ENCODE peak calls at places on chromosomes 3 and 15, in seven cellular contexts. O is RWPE2, A is endodermal cell, H is AG09309, C is endothelial cell, V is left ventricle myocardium inferior, R is GM23338. G is an unnamed sample.

GRCh38 chr3:14725564-14726420 is 50.9 kb downstream of the C3orf20 start:
- DNase-seq in C (no peak), V (peak), R (peak), O (no peak), A (peak), H (no peak), G (no peak)

GRCh38 chr3:85560088-85560790 is 601.5 kb downstream of the CADM2 start:
- DNase-seq in R (no peak), O (no peak), H (no peak), V (no peak), A (no peak), C (no peak), G (no peak)

GRCh38 chr3:157494581-157495281 is 8.5 kb downstream of the VEPH1 start:
- DNase-seq in A (no peak), V (no peak), C (no peak), R (no peak), O (no peak), H (no peak), G (no peak)

GRCh38 chr15:59170295-59170881 is 36.3 kb upstream of the LDHAL6B start:
- DNase-seq in H (peak), A (peak), V (no peak), O (peak), R (peak), C (peak), G (no peak)

GRCh38 chr15:95134306-95135100 is 903.1 kb downstream of the MCTP2 start:
- DNase-seq in A (no peak), H (no peak), C (no peak), R (no peak), O (no peak), V (no peak), G (no peak)

GRCh38 chr3:195895078-195895899 is 13.1 kb downstream of the TNK2 start:
- DNase-seq in C (peak), A (peak), V (peak), H (no peak), R (peak), O (peak), G (peak)

GRCh38 chr15:33242165-33242564 is 47.7 kb upstream of the FMN1 start:
- DNase-seq in C (peak), A (peak), H (peak), V (no peak), O (peak), R (peak), G (no peak)

GRCh38 chr3:81425198-81425868 is 336.1 kb downstream of the GBE1 start:
- DNase-seq in H (no peak), R (peak), V (no peak), O (no peak), A (peak), C (no peak), G (no peak)

GRCh38 chr15:51030649-51031316 is 63.9 kb downstream of the TNFAIP8L3 start:
- DNase-seq in R (no peak), O (no peak), H (peak), V (no peak), A (no peak), C (no peak), G (no peak)

GRCh38 chr3:111903067-111903511 is 44.0 kb downstream of the PHLDB2 start:
- DNase-seq in C (no peak), A (no peak), H (no peak), R (peak), V (no peak), O (peak), G (no peak)

GRCh38 chr15:48617619-48618018 is 27.9 kb downstream of the FBN1 start:
- DNase-seq in A (no peak), H (peak), O (no peak), C (no peak), V (peak), R (no peak), G (peak)

GRCh38 chr3:54954019-54954418 is 26.2 kb upstream of the LRTM1 start:
- DNase-seq in O (no peak), H (peak), C (no peak), A (peak), V (no peak), R (peak), G (no peak)

GRCh38 chr3:119812491-119813058 is 30.7 kb downstream of the NR1I2 start:
- DNase-seq in R (no peak), O (no peak), A (no peak), C (no peak), V (peak), H (no peak), G (no peak)

GRCh38 chr3:61559108-61559731 is 2.2 kb upstream of the PTPRG start:
- DNase-seq in R (no peak), C (peak), H (no peak), O (no peak), V (no peak), A (no peak), G (no peak)

GRCh38 chr3:66107855-66108254 is 69.1 kb upstream of the MAGI1 start:
- DNase-seq in O (no peak), R (no peak), H (peak), A (peak), C (no peak), V (no peak), G (no peak)

GRCh38 chr3:31434819-31435218 is 97.9 kb upstream of the STT3B start:
- DNase-seq in R (no peak), O (no peak), C (no peak), H (no peak), V (no peak), A (no peak), G (no peak)

GRCh38 chr15:46091860-46092450 is 457.1 kb downstream of the SQOR start:
- DNase-seq in R (peak), V (no peak), O (no peak), C (no peak), A (peak), H (no peak), G (no peak)

GRCh38 chr3:66778749-66779148 is 219.4 kb upstream of the KBTBD8 start:
- DNase-seq in H (no peak), A (no peak), C (no peak), V (no peak), R (no peak), O (no peak), G (no peak)

GRCh38 chr15:101617390-101617965 is 34.7 kb downstream of the TM2D3 start:
- DNase-seq in H (no peak), O (no peak), R (no peak), A (no peak), C (no peak), V (peak), G (no peak)

GRCh38 chr3:12483364-12483763 is 916 bp upstream of the TSEN2 start:
- DNase-seq in H (no peak), V (no peak), C (no peak), O (no peak), A (no peak), R (no peak), G (no peak)

DNA sequence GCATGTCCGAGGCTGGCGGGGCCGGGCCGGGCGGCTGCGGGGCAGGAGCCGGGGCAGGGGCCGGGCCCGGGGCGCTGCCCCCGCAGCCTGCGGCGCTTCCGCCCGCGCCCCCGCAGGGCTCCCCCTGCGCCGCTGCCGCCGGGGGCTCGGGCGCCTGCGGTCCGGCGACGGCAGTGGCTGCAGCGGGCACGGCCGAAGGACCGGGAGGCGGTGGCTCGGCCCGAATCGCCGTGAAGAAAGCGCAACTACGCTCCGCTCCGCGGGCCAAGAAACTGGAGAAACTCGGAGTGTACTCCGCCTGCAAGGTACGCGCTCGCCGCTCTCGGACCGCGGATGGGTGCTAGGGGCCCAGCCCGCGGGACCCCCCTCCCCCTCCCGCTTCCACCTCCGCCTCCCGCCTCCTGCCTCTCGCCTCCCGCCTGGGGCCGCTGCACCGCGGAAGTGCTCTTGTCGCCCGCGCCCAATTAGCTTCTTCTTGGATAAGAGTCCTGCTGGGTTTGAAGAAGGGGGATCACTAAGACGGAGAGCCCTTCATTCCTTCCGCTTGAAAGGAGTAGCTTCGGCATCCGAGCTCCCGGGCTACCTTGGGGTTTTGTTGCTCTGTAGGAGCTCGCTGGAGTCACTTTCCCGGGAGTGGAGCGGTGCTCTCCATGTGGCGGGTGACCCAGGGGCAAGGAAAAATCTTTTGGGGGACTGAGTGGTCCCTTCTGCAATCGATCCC is 390 bp downstream of the KAT2B start:
- DNase-seq in R (peak), V (peak), O (peak), H (no peak), A (peak), C (peak), G (peak)
- TF ChIP-seq CTCF in R (no peak), V (no peak), O (peak), H (no peak), A (no peak), C (no peak), G (no peak)

GRCh38 chr3:58237238-58237939 is at the start of gene ABHD6:
- DNase-seq in C (peak), O (peak), V (peak), H (peak), R (peak), A (peak), G (peak)

GRCh38 chr3:58238830-58239229 is 1.2 kb downstream of the ABHD6 start:
- DNase-seq in V (no peak), A (no peak), H (no peak), R (no peak), O (no peak), C (no peak), G (no peak)

GRCh38 chr3:58235970-58236369 is 1.6 kb upstream of the ABHD6 start:
- DNase-seq in R (no peak), O (no peak), C (no peak), A (no peak), H (no peak), V (no peak), G (no peak)

GRCh38 chr3:58236527-58237237 is 910 bp upstream of the ABHD6 start:
- DNase-seq in C (peak), H (no peak), R (peak), V (no peak), A (peak), O (no peak), G (no peak)

GRCh38 chr3:58237940-58238681 is 519 bp downstream of the ABHD6 start:
- DNase-seq in H (no peak), A (peak), O (peak), V (peak), C (peak), R (peak), G (peak)
- TF ChIP-seq CTCF in H (no peak), A (no peak), O (peak), V (no peak), C (no peak), R (no peak), G (no peak)

DNA sequence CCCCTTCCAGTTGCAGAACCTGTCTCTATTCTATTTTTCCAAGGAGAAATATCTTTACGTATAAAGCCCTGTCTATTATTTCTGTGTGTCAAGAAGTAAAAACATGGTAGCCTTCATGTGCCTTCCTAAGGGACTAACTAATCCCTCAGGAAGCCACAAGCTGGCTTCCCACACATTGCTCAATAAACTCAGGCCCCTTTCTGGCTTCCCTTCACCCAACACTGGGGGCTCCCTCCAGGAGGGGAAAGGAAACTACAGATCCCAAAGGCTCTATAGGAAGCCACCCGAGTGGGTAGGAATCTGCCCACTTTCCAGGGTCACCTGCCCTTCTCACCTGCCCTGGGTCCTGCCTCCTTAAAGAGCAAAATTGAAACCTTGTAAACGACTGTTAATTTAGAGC is 4.6 kb downstream of the TLE3 start:
- DNase-seq in R (no peak), H (no peak), O (no peak), A (no peak), C (no peak), V (no peak), G (no peak)
- TF ChIP-seq CTCF in R (peak), H (no peak), O (no peak), A (peak), C (no peak), V (no peak), G (no peak)

GRCh38 chr3:153484842-153485241 is 322.8 kb downstream of the RAP2B start:
- DNase-seq in V (no peak), H (no peak), A (no peak), O (no peak), R (no peak), C (no peak), G (no peak)
- TF ChIP-seq CTCF in V (no peak), H (no peak), A (no peak), O (no peak), R (no peak), C (no peak), G (no peak)

GRCh38 chr3:1272541-1273265 is 179.9 kb downstream of the CNTN6 start:
- DNase-seq in O (no peak), C (no peak), R (no peak), A (no peak), H (no peak), V (no peak), G (no peak)

GRCh38 chr3:1269808-1270207 is 177.0 kb downstream of the CNTN6 start:
- DNase-seq in H (no peak), V (no peak), O (no peak), C (no peak), R (no peak), A (no peak), G (no peak)

GRCh38 chr3:1275495-1275894 is 182.7 kb downstream of the CNTN6 start:
- DNase-seq in C (no peak), R (peak), O (no peak), H (no peak), A (peak), V (no peak), G (no peak)
- TF ChIP-seq CTCF in C (no peak), R (peak), O (peak), H (peak), A (peak), V (no peak), G (no peak)

GRCh38 chr3:152123457-152123856 is 145.3 kb upstream of the MBNL1 start:
- DNase-seq in O (no peak), H (no peak), R (no peak), A (no peak), C (no peak), V (no peak), G (no peak)
- TF ChIP-seq CTCF in O (no peak), H (peak), R (no peak), A (no peak), C (no peak), V (no peak), G (no peak)

GRCh38 chr3:99637041-99637380 is 1.4 kb upstream of the COL8A1 start:
- DNase-seq in O (no peak), R (peak), C (no peak), A (peak), H (no peak), V (no peak), G (no peak)
- TF ChIP-seq CTCF in O (peak), R (no peak), C (no peak), A (peak), H (peak), V (no peak), G (no peak)

GRCh38 chr3:108818404-108818803 is 4.2 kb upstream of the TRAT1 start:
- DNase-seq in H (no peak), V (no peak), O (no peak), C (peak), A (peak), R (peak), G (no peak)
- TF ChIP-seq CTCF in H (peak), V (no peak), O (peak), C (no peak), A (peak), R (peak), G (no peak)